ENCODE peak calls at places on chromosomes 13 and 19, in nine cellular contexts. H is effector memory CD4-positive, alpha-beta T cell; Z is naive thymus-derived CD4-positive, alpha-beta T cell; M is OCI-LY7; D is Peyer's patch; L is A549; O is astrocyte of the cerebellum; X is AG09309; P is uterus. F is an unnamed sample.

GRCh38 chr13:82675024-82675423 is 1207.2 kb downstream of the SLITRK1 start:
- DNase-seq in H (no peak), Z (no peak), M (no peak), D (no peak), L (no peak), O (no peak), X (no peak), P (no peak), F (no peak)

GRCh38 chr13:50685491-50685890 is 158.0 kb downstream of the DLEU7 start:
- DNase-seq in H (no peak), Z (no peak), M (no peak), D (no peak), L (no peak), O (peak; percentile 34), X (no peak), P (peak; percentile 21), F (peak; percentile 80)

GRCh38 chr13:60329221-60329983 is 67.6 kb upstream of the TDRD3 start:
- DNase-seq in H (no peak), Z (no peak), M (peak; percentile 27), D (no peak), L (peak; percentile 21), O (peak; percentile 5), X (no peak), P (no peak), F (peak; percentile 4)

GRCh38 chr13:39656325-39656677 is 839 bp downstream of the COG6 start:
- DNase-seq in H (no peak), Z (no peak), M (peak; percentile 13), D (no peak), L (no peak), O (no peak), X (no peak), P (no peak), F (no peak)

GRCh38 chr19:41545547-41545946 is 30.4 kb upstream of the CEACAM21 start:
- DNase-seq in H (no peak), Z (no peak), M (peak; percentile 51), D (no peak), L (no peak), O (no peak), X (no peak), P (no peak), F (no peak)

GRCh38 chr13:49315036-49315565 is 67.4 kb downstream of the CDADC1 start:
- DNase-seq in H (no peak), Z (no peak), M (no peak), D (no peak), L (no peak), O (no peak), X (no peak), P (no peak), F (no peak)

GRCh38 chr13:107466326-107466725 is 749.0 kb downstream of the LIG4 start:
- DNase-seq in H (no peak), Z (no peak), M (no peak), D (no peak), L (no peak), O (peak; percentile 40), X (no peak), P (no peak), F (peak; percentile 59)

GRCh38 chr13:91652389-91652788 is 254.0 kb downstream of the GPC5 start:
- DNase-seq in H (no peak), Z (no peak), M (no peak), D (no peak), L (no peak), O (no peak), X (no peak), P (no peak), F (no peak)

GRCh38 chr19:34644991-34645461 is 31.9 kb downstream of the SCGB2B2 start:
- DNase-seq in H (no peak), Z (no peak), M (no peak), D (no peak), L (no peak), O (no peak), X (no peak), P (no peak), F (no peak)

GRCh38 chr13:63901630-63902029 is 2486.0 kb upstream of the PCDH20 start:
- DNase-seq in H (no peak), Z (no peak), M (no peak), D (no peak), L (peak; percentile 1), O (no peak), X (no peak), P (no peak), F (no peak)

GRCh38 chr19:12779162-12779993 is 4.0 kb upstream of the HOOK2 start:
- DNase-seq in H (no peak), Z (no peak), M (peak; percentile 23), D (no peak), L (peak; percentile 62), O (peak; percentile 83), X (no peak), P (peak; percentile 75), F (peak; percentile 97)

GRCh38 chr13:30725331-30726085 is 9.8 kb upstream of the ALOX5AP start:
- DNase-seq in H (no peak), Z (no peak), M (no peak), D (no peak), L (no peak), O (peak; percentile 68), X (no peak), P (no peak), F (peak; percentile 97)

GRCh38 chr19:42091300-42092266 is 15.6 kb downstream of the ZNF574 start:
- DNase-seq in H (no peak), Z (no peak), M (no peak), D (no peak), L (peak; percentile 66), O (no peak), X (no peak), P (no peak), F (peak; percentile 49)

GRCh38 chr19:10424011-10424637 is 3.8 kb downstream of the PDE4A start:
- DNase-seq in H (peak; percentile 58), Z (peak; percentile 73), M (peak; percentile 74), D (peak; percentile 88), L (peak; percentile 82), O (no peak), X (no peak), P (peak; percentile 78), F (peak; percentile 88)

GRCh38 chr13:48160879-48161278 is 66.0 kb upstream of the MED4 start:
- DNase-seq in H (no peak), Z (no peak), M (no peak), D (no peak), L (peak; percentile 13), O (no peak), X (peak; percentile 8), P (no peak), F (peak; percentile 50)

GRCh38 chr19:19602136-19602712 is 16.3 kb downstream of the PBX4 start:
- DNase-seq in H (peak; percentile 61), Z (peak; percentile 56), M (no peak), D (no peak), L (no peak), O (no peak), X (no peak), P (no peak), F (no peak)

GRCh38 chr13:35808846-35809245 is 322.3 kb downstream of the DCLK1 start:
- DNase-seq in H (no peak), Z (no peak), M (no peak), D (no peak), L (no peak), O (no peak), X (no peak), P (no peak), F (no peak)
- H3K4me3 ChIP-seq in H (no peak overlapping the region), Z (no peak overlapping the region), M (no peak overlapping the region), D (no peak overlapping the region), L (no peak overlapping the region), O (no peak overlapping the region), X (no peak overlapping the region), P (no peak overlapping the region), F (no peak overlapping the region)

GRCh38 chr19:43799502-43800142 is 2.6 kb downstream of the LYPD5 start:
- DNase-seq in H (no peak), Z (no peak), M (no peak), D (peak; percentile 63), L (no peak), O (no peak), X (no peak), P (no peak), F (no peak)
- H3K4me3 ChIP-seq in H (no peak overlapping the region), Z (no peak overlapping the region), M (no peak overlapping the region), D (no peak overlapping the region), L (no peak overlapping the region), O (no peak overlapping the region), X (no peak overlapping the region), P (no peak overlapping the region), F (no peak overlapping the region)

DNA sequence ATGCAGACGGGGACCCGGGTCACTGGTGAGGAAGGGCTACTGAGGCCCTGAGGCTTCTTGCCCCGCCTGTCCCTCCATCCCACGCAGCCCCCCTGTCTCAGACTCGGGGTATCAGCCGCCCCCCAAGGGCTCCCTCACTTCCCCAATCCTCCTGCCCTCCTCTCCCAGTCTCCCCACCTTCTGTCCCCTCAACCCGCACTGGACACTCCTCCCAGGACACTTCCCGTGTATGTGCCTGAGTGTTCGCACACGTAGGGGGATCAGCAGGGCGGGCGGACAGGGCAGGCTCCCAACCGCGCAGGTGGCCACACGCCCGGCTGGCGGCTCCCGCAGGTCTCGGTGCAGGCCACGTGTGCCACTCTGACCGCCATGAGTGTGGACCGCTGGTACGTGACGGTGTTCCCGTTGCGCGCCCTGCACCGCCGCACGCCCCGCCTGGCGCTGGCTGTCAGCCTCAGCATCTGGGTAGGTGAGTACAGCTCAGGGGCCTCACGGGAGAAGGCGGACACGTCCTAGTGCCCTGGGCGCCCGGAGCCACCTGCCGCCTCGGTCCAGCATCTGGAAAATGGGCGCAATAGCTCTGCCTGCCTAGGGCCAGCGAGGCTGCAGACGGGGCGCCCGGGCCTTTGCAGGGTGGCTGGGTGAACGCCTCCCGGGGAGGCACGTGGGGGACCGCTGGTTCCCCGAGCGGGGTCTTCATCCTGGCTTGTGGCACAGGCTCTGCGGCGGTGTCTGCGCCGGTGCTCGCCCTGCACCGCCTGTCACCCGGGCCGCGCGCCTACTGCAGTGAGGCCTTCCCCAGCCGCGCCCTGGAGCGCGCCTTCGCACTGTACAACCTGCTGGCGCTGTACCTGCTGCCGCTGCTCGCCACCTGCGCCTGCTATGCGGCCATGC is 2.3 kb downstream of the KISS1R start:
- DNase-seq in H (no peak), Z (no peak), M (no peak), D (peak; percentile 67), L (no peak), O (no peak), X (no peak), P (no peak), F (no peak)
- H3K4me3 ChIP-seq in H (peak overlapping the region; percentile 45), Z (peak overlapping the region; percentile 21), M (no peak overlapping the region), D (peak overlapping the region; percentile 36), L (no peak overlapping the region), O (no peak overlapping the region), X (no peak overlapping the region), P (no peak overlapping the region), F (no peak overlapping the region)

DNA sequence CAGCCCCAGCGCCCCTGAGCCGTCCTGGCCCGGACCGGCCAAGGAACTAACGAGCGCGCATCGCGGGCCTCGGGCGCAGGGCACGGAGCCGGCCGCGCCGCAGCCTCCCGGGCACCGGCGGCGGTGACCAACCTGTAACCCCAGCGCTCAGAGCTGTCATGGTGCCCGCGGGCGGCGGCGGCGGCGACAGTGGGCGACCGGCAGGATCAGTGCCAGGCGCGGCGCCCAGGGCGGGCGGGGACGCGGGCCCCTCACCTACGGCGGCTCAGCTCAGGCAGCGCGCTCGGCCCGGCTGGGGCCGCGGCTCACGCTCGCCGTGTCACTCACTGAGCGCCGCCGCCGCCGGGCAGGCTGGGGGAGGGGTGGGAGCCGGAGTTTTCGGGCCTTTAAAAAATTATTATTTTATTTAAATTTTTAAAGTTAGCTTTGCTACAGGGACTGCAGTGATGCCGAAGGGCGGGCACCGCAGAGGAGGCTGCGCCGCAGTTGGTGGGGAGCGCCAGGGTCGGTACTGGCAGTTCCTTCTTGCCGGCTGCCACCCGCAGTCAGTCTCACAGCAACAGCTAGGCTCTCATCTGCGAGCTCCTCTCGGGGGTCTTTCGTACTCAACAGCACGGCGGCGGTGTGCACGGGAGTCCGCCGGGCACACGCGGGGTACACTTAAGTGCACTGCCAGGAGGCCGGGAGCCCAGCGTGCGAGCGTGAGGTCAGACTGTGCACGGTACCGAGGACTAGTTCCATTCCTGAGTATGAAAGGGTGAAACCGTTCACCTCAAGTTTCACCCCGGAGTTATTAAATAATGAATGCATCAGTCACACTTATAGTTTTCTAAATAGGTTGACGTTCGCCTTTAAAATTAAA is at the start of gene NALCN:
- DNase-seq in H (no peak), Z (no peak), M (no peak), D (no peak), L (peak; percentile 24), O (no peak), X (no peak), P (no peak), F (peak; percentile 36)
- H3K4me3 ChIP-seq in H (no peak within 1 kb of the TSS), Z (no peak within 1 kb of the TSS), M (no peak within 1 kb of the TSS), D (peak within 1 kb of the TSS; percentile 36), L (peak within 1 kb of the TSS; percentile 65), O (peak within 1 kb of the TSS; percentile 52), X (peak within 1 kb of the TSS; percentile 58), P (no peak within 1 kb of the TSS), F (peak within 1 kb of the TSS; percentile 52)